ENCODE peak calls at places on chromosomes 3 and 15, in eight cellular contexts. R is T-helper 1 cell; W is NCI-H1436; I is Kasumi-1; Z is foreskin fibroblast; E is stimulated activated naive CD4-positive, alpha-beta T cell treated with Interleukin-2 at 50 U/mL for 16 hours; G is left cardiac atrium; N is ACHN. F is an unnamed sample.

GRCh38 chr3:116318370-116318769 is 126.9 kb downstream of the LSAMP start:
- DNase-seq in R (no peak), W (no peak), I (no peak), Z (no peak), E (no peak), G (no peak), N (no peak), F (no peak)

GRCh38 chr15:34603095-34603494 is 19.6 kb upstream of the GOLGA8B start:
- DNase-seq in R (no peak), W (no peak), I (no peak), Z (no peak), E (no peak), G (no peak), N (no peak), F (no peak)

GRCh38 chr3:187811580-187812250 is 66.4 kb upstream of the BCL6 start:
- DNase-seq in R (no peak), W (no peak), I (peak), Z (peak), E (no peak), G (no peak), N (no peak), F (peak)

GRCh38 chr3:13140596-13140995 is 67.4 kb upstream of the IQSEC1 start:
- DNase-seq in R (no peak), W (no peak), I (no peak), Z (no peak), E (no peak), G (no peak), N (no peak), F (no peak)

GRCh38 chr3:53921296-53921695 is 29.6 kb upstream of the SELENOK start:
- DNase-seq in R (no peak), W (no peak), I (peak), Z (no peak), E (no peak), G (no peak), N (peak), F (peak)

GRCh38 chr15:68608206-68608843 is 29.5 kb downstream of the CORO2B start:
- DNase-seq in R (no peak), W (no peak), I (no peak), Z (no peak), E (no peak), G (peak), N (no peak), F (peak)

GRCh38 chr15:100234158-100235029 is 107.4 kb downstream of the ADAMTS17 start:
- DNase-seq in R (no peak), W (no peak), I (no peak), Z (no peak), E (no peak), G (peak), N (no peak), F (peak)

GRCh38 chr15:66593219-66593780 is 27.5 kb upstream of the LCTL start:
- DNase-seq in R (no peak), W (no peak), I (no peak), Z (no peak), E (no peak), G (no peak), N (no peak), F (no peak)

GRCh38 chr15:59691194-59691805 is 2.2 kb upstream of the BNIP2 start:
- DNase-seq in R (no peak), W (peak), I (peak), Z (peak), E (peak), G (no peak), N (peak), F (peak)

GRCh38 chr3:133376805-133377204 is 23.1 kb upstream of the BFSP2 start:
- DNase-seq in R (no peak), W (peak), I (peak), Z (no peak), E (no peak), G (no peak), N (no peak), F (no peak)

GRCh38 chr15:37076543-37076942 is 23.8 kb downstream of the MEIS2 start:
- DNase-seq in R (no peak), W (no peak), I (no peak), Z (no peak), E (no peak), G (no peak), N (no peak), F (peak)

GRCh38 chr15:78103406-78104118 is 11.2 kb downstream of the SH2D7 start:
- DNase-seq in R (no peak), W (no peak), I (peak), Z (no peak), E (peak), G (no peak), N (no peak), F (no peak)